ENCODE peak calls at places on chromosomes 11 and 22, in seven cellular contexts. P is astrocyte of the hippocampus; D is Panc1; M is activated T-cell treated with anti-CD3 and anti-CD28 coated beads, Interleukin-2, amount 50 U/mL, for 72 hours; K is putamen; J is T-cell; W is Karpas-422. E is an unnamed sample.
A peak's percentile ranks its signal among the peaks of the same experiment; 100 is the strongest.

GRCh38 chr11:76653674-76654309 is 16.8 kb downstream of the LRRC32 start:
- DNase-seq in J (no peak), K (no peak), W (no peak), P (peak; percentile 61), M (no peak), D (no peak), E (no peak)

GRCh38 chr22:38402204-38402603 is 52.8 kb downstream of the KCNJ4 start:
- DNase-seq in M (no peak), P (no peak), D (no peak), W (peak; percentile 21), K (no peak), J (no peak), E (no peak)

GRCh38 chr22:20052309-20053250 is 27.5 kb upstream of the DGCR8 start:
- DNase-seq in M (no peak), K (no peak), W (no peak), D (no peak), P (no peak), J (no peak), E (no peak)

GRCh38 chr22:31526275-31526674 is 29.9 kb downstream of the SFI1 start:
- DNase-seq in M (peak; percentile 57), D (no peak), W (no peak), K (no peak), J (no peak), P (no peak), E (peak; percentile 15)

GRCh38 chr11:118281284-118281683 is 17.2 kb upstream of the MPZL2 start:
- DNase-seq in D (no peak), J (no peak), M (peak; percentile 33), P (no peak), W (no peak), K (no peak), E (no peak)

GRCh38 chr22:21044931-21045584 is 688 bp upstream of the LRRC74B start:
- DNase-seq in J (no peak), K (no peak), M (no peak), W (peak; percentile 88), D (no peak), P (peak; percentile 69), E (no peak)

GRCh38 chr11:6647282-6647679 is 8.3 kb downstream of the DCHS1 start:
- DNase-seq in K (no peak), D (no peak), W (no peak), P (peak; percentile 39), M (no peak), J (no peak), E (no peak)

GRCh38 chr11:63543711-63544110 is 7.1 kb downstream of the PLAAT4 start:
- DNase-seq in D (no peak), W (peak; percentile 47), J (no peak), K (no peak), M (no peak), P (no peak), E (no peak)

GRCh38 chr11:235998-236773 is at the start of gene SIRT3:
- DNase-seq in P (peak; percentile 90), M (peak; percentile 86), D (peak; percentile 60), K (peak; percentile 65), J (peak; percentile 70), W (peak; percentile 96), E (peak; percentile 74)

GRCh38 chr22:35467788-35468187 is 67.8 kb downstream of the MCM5 start:
- DNase-seq in W (no peak), P (peak; percentile 42), M (no peak), K (peak; percentile 76), J (no peak), D (no peak), E (no peak)

GRCh38 chr11:108278546-108278945 is 55.7 kb downstream of the ATM start:
- DNase-seq in J (no peak), D (no peak), P (no peak), M (no peak), K (no peak), W (no peak), E (no peak)

GRCh38 chr22:49716441-49716840 is 111.2 kb downstream of the BRD1 start:
- DNase-seq in D (no peak), J (no peak), K (no peak), M (no peak), P (no peak), W (no peak), E (no peak)

GRCh38 chr22:32308934-32309333 is 48.7 kb upstream of the RFPL3 start:
- DNase-seq in K (no peak), D (no peak), W (no peak), P (no peak), J (no peak), M (no peak), E (no peak)

E was measured in activated T-helper 9 cell treated with anti-CD3 and anti-CD28 coated beads, Interleukin-2, amount 50 U/mL, for 16 hours.